ENCODE peak calls at places on chromosomes 7 and 10, in five cellular contexts. R is choroid plexus epithelial cell, W is dorsolateral prefrontal cortex, M is fibroblast of lung, V is hepatocyte. Z is an unnamed sample.

GRCh38 chr10:122140941-122141623 is 130.0 kb upstream of the BTBD16 start:
- DNase-seq in R (peak; percentile 91), W (no peak), M (peak; percentile 92), V (peak; percentile 73), Z (peak; percentile 92)

GRCh38 chr7:98278408-98278807 is 3.1 kb upstream of the BRI3 start:
- DNase-seq in R (no peak), W (no peak), M (no peak), V (no peak), Z (no peak)

GRCh38 chr10:71064413-71065118 is 147.8 kb upstream of the UNC5B start:
- DNase-seq in R (peak; percentile 3), W (no peak), M (no peak), V (no peak), Z (peak; percentile 10)

GRCh38 chr10:14093735-14094484 is 236.8 kb downstream of the FRMD4A start:
- DNase-seq in R (peak; percentile 72), W (no peak), M (peak; percentile 40), V (peak; percentile 30), Z (peak; percentile 65)

GRCh38 chr10:133225707-133226191 is 4.3 kb upstream of the UTF1 start:
- DNase-seq in R (no peak), W (no peak), M (peak; percentile 3), V (no peak), Z (no peak)

GRCh38 chr10:99564361-99564760 is 31.6 kb downstream of the NKX2-3 start:
- DNase-seq in R (no peak), W (no peak), M (no peak), V (no peak), Z (no peak)

GRCh38 chr10:29636178-29636577 is 1.4 kb upstream of the SVIL start:
- DNase-seq in R (peak; percentile 87), W (no peak), M (peak; percentile 87), V (no peak), Z (peak; percentile 70)

GRCh38 chr7:153567426-153567825 is 484.8 kb upstream of the DPP6 start:
- DNase-seq in R (no peak), W (peak; percentile 45), M (no peak), V (no peak), Z (no peak)

GRCh38 chr7:4102231-4102841 is 579.8 kb upstream of the FOXK1 start:
- DNase-seq in R (no peak), W (no peak), M (no peak), V (no peak), Z (no peak)

GRCh38 chr7:54978364-54979116 is 40.3 kb upstream of the EGFR start:
- DNase-seq in R (no peak), W (no peak), M (no peak), V (no peak), Z (no peak)

GRCh38 chr7:99320371-99320770 is 5.3 kb upstream of the ARPC1A start:
- DNase-seq in R (no peak), W (no peak), M (no peak), V (no peak), Z (no peak)
- TF ChIP-seq CTCF in R (no peak), W (no peak), M (no peak), V (no peak), Z (no peak)

DNA sequence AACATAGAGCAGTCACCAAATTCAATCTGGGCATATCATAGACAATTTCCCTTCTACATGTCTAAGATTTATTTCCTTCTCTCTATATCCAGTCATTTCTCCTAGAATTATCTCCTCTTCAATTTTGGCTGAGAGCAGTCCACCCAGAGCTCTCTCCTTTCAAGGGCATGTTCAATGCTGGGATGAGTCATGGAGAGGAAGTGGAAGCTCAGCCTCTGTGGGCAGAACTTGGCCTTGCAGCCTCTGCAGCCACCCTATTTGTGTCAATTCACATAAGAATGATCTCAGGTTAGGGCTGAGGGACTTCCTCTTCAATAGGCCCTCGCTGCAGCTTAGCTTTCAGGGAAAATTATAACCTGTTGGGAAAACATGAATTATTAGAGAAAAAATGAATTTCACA is 560.8 kb downstream of the POM121L12 start:
- DNase-seq in R (no peak), W (no peak), M (peak; percentile 24), V (peak; percentile 37), Z (no peak)
- TF ChIP-seq CTCF in R (no peak), W (no peak), M (no peak), V (no peak), Z (no peak)

GRCh38 chr7:81527651-81528050 is 242.2 kb downstream of the HGF start:
- DNase-seq in R (peak; percentile 11), W (no peak), M (no peak), V (no peak), Z (no peak)
- TF ChIP-seq CTCF in R (peak; percentile 22), W (no peak), M (no peak), V (no peak), Z (no peak)

GRCh38 chr10:33010132-33011037 is 52.4 kb upstream of the ITGB1 start:
- DNase-seq in R (peak; percentile 84), W (no peak), M (peak; percentile 95), V (peak; percentile 54), Z (peak; percentile 89)
- TF ChIP-seq CTCF in R (peak; percentile 65), W (peak; percentile 20), M (peak; percentile 54), V (peak; percentile 51), Z (peak; percentile 83)

DNA sequence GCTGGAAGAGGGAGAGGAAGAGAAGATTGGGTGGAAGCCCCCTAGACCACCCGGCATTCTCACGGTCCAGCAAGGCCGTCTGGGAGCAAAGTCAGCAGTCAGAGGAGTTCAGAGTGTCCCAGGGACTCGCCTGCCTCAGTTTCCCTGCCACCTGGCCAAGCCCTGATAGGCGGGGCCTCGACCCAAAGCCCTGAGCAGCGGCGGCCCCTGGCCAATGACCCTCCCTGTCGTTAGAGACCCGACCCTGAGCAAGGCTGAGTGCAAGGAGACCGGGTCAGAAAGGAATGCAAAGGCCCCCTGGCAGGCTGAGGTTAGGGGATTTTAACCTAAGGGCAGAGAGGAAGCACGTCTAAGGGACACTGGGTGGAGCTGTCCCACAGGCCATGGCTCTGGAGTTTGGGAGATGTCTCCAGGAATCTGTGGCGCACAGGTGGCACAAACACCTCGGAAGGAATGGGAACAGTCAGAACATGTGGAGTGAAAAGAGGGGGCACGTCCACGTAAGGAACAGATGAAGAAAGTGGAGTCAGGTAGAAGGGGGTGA is 196.8 kb upstream of the PDE1C start:
- DNase-seq in R (no peak), W (no peak), M (no peak), V (no peak), Z (no peak)
- TF ChIP-seq CTCF in R (no peak), W (no peak), M (no peak), V (no peak), Z (no peak)

GRCh38 chr7:137635874-137636273 is 210.9 kb downstream of the DGKI start:
- DNase-seq in R (no peak), W (no peak), M (no peak), V (no peak), Z (no peak)
- TF ChIP-seq CTCF in R (no peak), W (no peak), M (no peak), V (no peak), Z (no peak)